ENCODE peak calls at places on chromosomes 5 and 9, in six cellular contexts. B is ACHN; G is adipocyte; Y is NCI-H187 treated with DMSO at 0.1 percent for 48 hours; D is naive thymus-derived CD8-positive, alpha-beta T cell; C is ELR. N is an unnamed sample.

GRCh38 chr5:178529080-178529479 is 61.1 kb downstream of the COL23A1 start:
- DNase-seq in B (no peak), G (no peak), Y (no peak), D (no peak), C (no peak), N (no peak)

GRCh38 chr9:96621619-96622018 is 2.0 kb upstream of the CDC14B start:
- DNase-seq in B (no peak), G (no peak), Y (no peak), D (no peak), C (peak), N (no peak)

GRCh38 chr9:91992636-91993035 is 42.6 kb upstream of the ROR2 start:
- DNase-seq in B (no peak), G (peak), Y (no peak), D (no peak), C (peak), N (no peak)

GRCh38 chr5:174295736-174296481 is 250.4 kb downstream of the NSG2 start:
- DNase-seq in B (no peak), G (no peak), Y (no peak), D (no peak), C (no peak), N (no peak)

GRCh38 chr5:36382890-36383289 is 81.2 kb upstream of the RANBP3L start:
- DNase-seq in B (no peak), G (no peak), Y (no peak), D (no peak), C (no peak), N (no peak)

GRCh38 chr5:131990716-131991115 is 20.7 kb downstream of the ACSL6 start:
- DNase-seq in B (no peak), G (no peak), Y (no peak), D (no peak), C (no peak), N (no peak)

GRCh38 chr5:159515909-159516415 is 185.7 kb upstream of the IL12B start:
- DNase-seq in B (peak), G (peak), Y (no peak), D (peak), C (peak), N (peak)

GRCh38 chr5:55037046-55037771 is 13.2 kb downstream of the GZMK start:
- DNase-seq in B (no peak), G (peak), Y (no peak), D (no peak), C (peak), N (peak)

GRCh38 chr5:375336-375920 is 53.9 kb downstream of the AHRR start:
- DNase-seq in B (no peak), G (no peak), Y (no peak), D (no peak), C (no peak), N (peak)

GRCh38 chr5:140344683-140345423 is 1.6 kb downstream of the HBEGF start:
- DNase-seq in B (peak), G (no peak), Y (no peak), D (no peak), C (peak), N (peak)

GRCh38 chr9:35948901-35949318 is 9.0 kb downstream of the OR2S2 start:
- DNase-seq in B (no peak), G (no peak), Y (no peak), D (no peak), C (no peak), N (no peak)

GRCh38 chr9:116247791-116248343 is 94.3 kb downstream of the PAPPA start:
- DNase-seq in B (no peak), G (no peak), Y (no peak), D (no peak), C (no peak), N (no peak)

GRCh38 chr5:181114844-181115778 is 15.9 kb downstream of the OR2V1 start:
- DNase-seq in B (peak), G (peak), Y (no peak), D (no peak), C (peak), N (no peak)

GRCh38 chr9:88951143-88951542 is 40.1 kb upstream of the S1PR3 start:
- DNase-seq in B (no peak), G (no peak), Y (no peak), D (no peak), C (no peak), N (no peak)

GRCh38 chr5:35009059-35009458 is 38.7 kb downstream of the AGXT2 start:
- DNase-seq in B (no peak), G (no peak), Y (no peak), D (no peak), C (no peak), N (no peak)

GRCh38 chr5:59036274-59036961 is 453.5 kb downstream of the RAB3C start:
- DNase-seq in B (peak), G (peak), Y (no peak), D (peak), C (peak), N (no peak)

GRCh38 chr5:113606298-113607134 is 93.0 kb downstream of the YTHDC2 start:
- DNase-seq in B (peak), G (peak), Y (no peak), D (no peak), C (peak), N (peak)

GRCh38 chr5:123719004-123719403 is 207.0 kb downstream of the CSNK1G3 start:
- DNase-seq in B (no peak), G (no peak), Y (no peak), D (no peak), C (peak), N (no peak)

GRCh38 chr9:114007991-114008666 is 70.0 kb downstream of the AMBP start:
- DNase-seq in B (no peak), G (no peak), Y (no peak), D (no peak), C (no peak), N (no peak)

GRCh38 chr9:133889498-133890301 is 102.4 kb downstream of the VAV2 start:
- DNase-seq in B (no peak), G (no peak), Y (no peak), D (no peak), C (peak), N (no peak)

GRCh38 chr5:56763711-56764466 is 51.5 kb upstream of the MAP3K1 start:
- DNase-seq in B (no peak), G (peak), Y (no peak), D (no peak), C (peak), N (no peak)

GRCh38 chr9:70020217-70020616 is 23.4 kb upstream of the MAMDC2 start:
- DNase-seq in B (no peak), G (no peak), Y (no peak), D (no peak), C (no peak), N (no peak)

GRCh38 chr5:106331415-106331814 is 1339.3 kb downstream of the EFNA5 start:
- DNase-seq in B (no peak), G (peak), Y (no peak), D (no peak), C (peak), N (no peak)

N was measured in iPS-NIHi11.